ENCODE peak calls at places on chromosomes 5 and 9, in eight cellular contexts. R is endothelial cell; G is non-pigmented ciliary epithelial cell; E is PC-3; W is NAMALWA; S is stimulated activated CD8-positive, alpha-beta memory T cell treated with anti-CD3 and anti-CD28 coated beads, Interleukin-12 subunit alpha, Interleukin-12 subunit beta, amount 100 ng/mL, for 1 hour; J is T-helper 17 cell; L is hepatocyte. X is an unnamed sample.

GRCh38 chr5:179819296-179820126 is 1.2 kb upstream of the SQSTM1 start:
- DNase-seq in J (peak), R (peak), S (no peak), W (peak), L (peak), G (no peak), E (peak), X (no peak)

GRCh38 chr9:35831040-35831439 is 2.0 kb downstream of the TMEM8B start:
- DNase-seq in R (no peak), W (no peak), E (no peak), G (no peak), L (no peak), J (no peak), S (no peak), X (no peak)

GRCh38 chr9:134026561-134026960 is 1.3 kb downstream of the BRD3OS start:
- DNase-seq in S (no peak), R (no peak), E (no peak), G (no peak), J (no peak), L (no peak), W (no peak), X (no peak)

GRCh38 chr9:16825364-16825763 is 45.1 kb downstream of the BNC2 start:
- DNase-seq in E (no peak), L (no peak), J (no peak), W (no peak), R (no peak), S (no peak), G (no peak), X (no peak)

GRCh38 chr9:133714606-133715294 is 23.4 kb downstream of the SARDH start:
- DNase-seq in E (peak), S (no peak), R (peak), W (no peak), J (no peak), L (peak), G (no peak), X (no peak)

GRCh38 chr9:93245437-93245970 is 61.6 kb downstream of the WNK2 start:
- DNase-seq in J (no peak), R (no peak), G (no peak), L (no peak), E (no peak), S (no peak), W (no peak), X (no peak)

GRCh38 chr9:131854906-131855504 is 115.1 kb upstream of the RAPGEF1 start:
- DNase-seq in L (no peak), R (no peak), G (peak), E (no peak), J (no peak), W (no peak), S (no peak), X (no peak)

GRCh38 chr5:89128930-89129625 is 246.1 kb upstream of the MEF2C start:
- DNase-seq in J (no peak), S (no peak), W (no peak), R (no peak), L (peak), G (no peak), E (no peak), X (no peak)

GRCh38 chr9:117772960-117773359 is 68.8 kb downstream of the TLR4 start:
- DNase-seq in S (no peak), W (no peak), E (no peak), J (no peak), L (peak), G (peak), R (no peak), X (no peak)

GRCh38 chr9:81083821-81084512 is 605.4 kb downstream of the TLE1 start:
- DNase-seq in J (no peak), R (no peak), G (peak), L (no peak), S (no peak), E (peak), W (no peak), X (no peak)

GRCh38 chr9:17800397-17800796 is 221.5 kb downstream of the SH3GL2 start:
- DNase-seq in J (no peak), E (no peak), G (no peak), R (no peak), L (no peak), W (no peak), S (no peak), X (no peak)

GRCh38 chr9:35097573-35097972 is 1.2 kb upstream of the PIGO start:
- DNase-seq in R (no peak), E (no peak), W (no peak), J (no peak), S (no peak), L (no peak), G (no peak), X (no peak)

GRCh38 chr9:37902804-37903580 is 935 bp downstream of the SLC25A51 start:
- DNase-seq in W (peak), G (no peak), L (peak), R (no peak), E (peak), S (no peak), J (no peak), X (no peak)

GRCh38 chr5:73433272-73433981 is 15.2 kb downstream of the FOXD1 start:
- DNase-seq in L (no peak), S (no peak), E (no peak), W (no peak), R (no peak), J (no peak), G (no peak), X (no peak)

GRCh38 chr5:150062523-150062922 is 23.8 kb downstream of the CSF1R start:
- DNase-seq in W (no peak), G (no peak), S (no peak), J (no peak), L (no peak), R (no peak), E (no peak), X (no peak)

GRCh38 chr9:91043786-91044185 is 242.2 kb downstream of the SYK start:
- DNase-seq in J (no peak), G (no peak), W (no peak), S (no peak), L (no peak), R (no peak), E (no peak), X (no peak)

GRCh38 chr5:168850683-168851082 is 271.5 kb upstream of the PANK3 start:
- DNase-seq in W (no peak), R (no peak), S (no peak), J (no peak), G (no peak), E (no peak), L (no peak), X (no peak)

GRCh38 chr5:173472164-173472563 is 143.9 kb upstream of the STC2 start:
- DNase-seq in E (peak), J (no peak), R (no peak), L (peak), S (no peak), G (peak), W (no peak), X (peak)

GRCh38 chr9:20376780-20377179 is 245.5 kb downstream of the MLLT3 start:
- DNase-seq in L (no peak), E (no peak), W (no peak), G (no peak), S (no peak), R (no peak), J (no peak), X (no peak)

GRCh38 chr5:2032432-2032831 is 149.7 kb upstream of the IRX4 start:
- DNase-seq in E (no peak), G (no peak), L (no peak), W (no peak), S (no peak), R (no peak), J (no peak), X (no peak)

GRCh38 chr5:126395198-126395597 is 28.0 kb upstream of the GRAMD2B start:
- DNase-seq in S (no peak), L (no peak), R (no peak), G (no peak), E (no peak), W (no peak), J (no peak), X (no peak)

GRCh38 chr9:978117-978830 is 1.8 kb downstream of the DMRT3 start:
- DNase-seq in J (no peak), S (no peak), R (no peak), E (no peak), L (no peak), W (no peak), G (no peak), X (no peak)

GRCh38 chr9:4936823-4937222 is 48.2 kb upstream of the JAK2 start:
- DNase-seq in J (no peak), W (no peak), E (no peak), S (no peak), G (no peak), R (no peak), L (no peak), X (no peak)

GRCh38 chr9:112544477-112544876 is 57.9 kb downstream of the KIAA1958 start:
- DNase-seq in L (no peak), W (no peak), G (no peak), J (no peak), R (no peak), E (no peak), S (no peak), X (no peak)

GRCh38 chr9:79581794-79582193 is 10.0 kb downstream of the TLE4 start:
- DNase-seq in W (no peak), E (peak), L (peak), S (peak), J (peak), R (peak), G (peak), X (peak)

GRCh38 chr5:118126159-118126558 is 862.2 kb downstream of the DTWD2 start:
- DNase-seq in J (no peak), W (no peak), E (no peak), S (no peak), G (no peak), R (no peak), L (no peak), X (no peak)

GRCh38 chr9:82763631-82764030 is 299.3 kb downstream of the RASEF start:
- DNase-seq in R (no peak), E (peak), S (no peak), W (no peak), G (no peak), L (no peak), J (no peak), X (no peak)

GRCh38 chr9:87063883-87064282 is 116.6 kb upstream of the GAS1 start:
- DNase-seq in W (no peak), E (no peak), G (peak), J (no peak), S (no peak), L (no peak), R (no peak), X (no peak)

GRCh38 chr9:90881648-90882047 is 80.0 kb downstream of the SYK start:
- DNase-seq in L (no peak), S (no peak), J (no peak), R (no peak), G (no peak), W (peak), E (no peak), X (no peak)

GRCh38 chr5:43231977-43232376 is 40.0 kb downstream of the NIM1K start:
- DNase-seq in R (no peak), S (no peak), W (peak), J (no peak), G (no peak), E (peak), L (no peak), X (no peak)

GRCh38 chr5:149219584-149219983 is 52.1 kb upstream of the AFAP1L1 start:
- DNase-seq in G (no peak), E (no peak), S (no peak), W (no peak), R (no peak), L (no peak), J (no peak), X (no peak)

GRCh38 chr5:58412932-58413331 is 47.0 kb downstream of the PLK2 start:
- DNase-seq in G (no peak), L (no peak), R (no peak), S (no peak), J (no peak), W (no peak), E (no peak), X (no peak)

GRCh38 chr9:128685022-128685332 is 4.0 kb upstream of the SET start:
- DNase-seq in E (no peak), G (no peak), S (no peak), J (no peak), W (no peak), L (no peak), R (no peak), X (no peak)

GRCh38 chr5:151864349-151864748 is 60.3 kb downstream of the GLRA1 start:
- DNase-seq in S (no peak), G (no peak), E (no peak), W (no peak), J (no peak), R (no peak), L (no peak), X (no peak)

GRCh38 chr9:121178676-121179372 is 22.8 kb downstream of the RAB14 start:
- DNase-seq in G (no peak), S (no peak), J (no peak), E (no peak), L (peak), W (no peak), R (no peak), X (no peak)

GRCh38 chr5:148808864-148809642 is 17.4 kb upstream of the ADRB2 start:
- DNase-seq in L (peak), R (no peak), E (peak), W (peak), J (no peak), S (no peak), G (no peak), X (no peak)

GRCh38 chr5:179841621-179842020 is 17.0 kb downstream of the MRNIP start:
- DNase-seq in J (no peak), W (no peak), E (no peak), G (no peak), R (no peak), L (no peak), S (no peak), X (no peak)

GRCh38 chr9:12815895-12816294 is 41.1 kb downstream of the LURAP1L start:
- DNase-seq in J (no peak), L (no peak), S (no peak), R (no peak), W (no peak), E (peak), G (no peak), X (peak)

X was measured in AG04450.